ENCODE peak calls at places on chromosome 20, in five cellular contexts. V is cardiac fibroblast; X is LoVo; M is stimulated activated CD4-positive, alpha-beta T cell treated with anti-CD3 and anti-CD28 coated beads, Interleukin-2, amount 100 ng/mL, for 48 hours; U is T1000. O is an unnamed sample.

GRCh38 chr20:57160985-57161384 is 105.5 kb downstream of the BMP7 start:
- DNase-seq in U (no peak), V (no peak), X (no peak), M (no peak), O (no peak)

GRCh38 chr20:60136640-60137411 is 178.6 kb downstream of the CDH26 start:
- DNase-seq in U (no peak), M (no peak), V (no peak), X (no peak), O (no peak)

GRCh38 chr20:33602826-33603590 is 59.1 kb upstream of the C20orf144 start:
- DNase-seq in U (no peak), M (no peak), V (peak), X (no peak), O (no peak)

GRCh38 chr20:63378115-63378429 is 16.9 kb upstream of the CHRNA4 start:
- DNase-seq in X (no peak), U (no peak), V (no peak), M (no peak), O (no peak)

GRCh38 chr20:48184229-48184628 is 398.9 kb upstream of the SULF2 start:
- DNase-seq in X (no peak), V (no peak), U (no peak), M (no peak), O (no peak)

GRCh38 chr20:12925214-12925755 is 83.5 kb upstream of the SPTLC3 start:
- DNase-seq in M (peak), U (peak), V (peak), X (peak), O (peak)

GRCh38 chr20:61520761-61521460 is 268.9 kb downstream of the CDH4 start:
- DNase-seq in V (peak), X (no peak), U (peak), M (no peak), O (no peak)

GRCh38 chr20:33679758-33680485 is 5.7 kb upstream of the NECAB3 start:
- DNase-seq in V (no peak), X (no peak), U (no peak), M (peak), O (no peak)

GRCh38 chr20:1569417-1569861 is 11.9 kb upstream of the SIRPD start:
- DNase-seq in U (no peak), X (no peak), M (no peak), V (peak), O (no peak)

GRCh38 chr20:19692100-19692499 is 66.0 kb upstream of the RIN2 start:
- DNase-seq in U (no peak), X (no peak), V (peak), M (no peak), O (no peak)

GRCh38 chr20:1786496-1786895 is 108.7 kb upstream of the SIRPA start:
- DNase-seq in M (no peak), V (no peak), X (no peak), U (no peak), O (no peak)

GRCh38 chr20:17658648-17658993 is 23.4 kb downstream of the RRBP1 start:
- DNase-seq in U (no peak), V (no peak), M (no peak), X (no peak), O (no peak)

GRCh38 chr20:63309261-63310071 is 16.5 kb downstream of the COL20A1 start:
- DNase-seq in U (no peak), V (peak), X (peak), M (peak), O (peak)

GRCh38 chr20:931401-931800 is 15.3 kb upstream of the ANGPT4 start:
- DNase-seq in M (no peak), U (no peak), X (no peak), V (peak), O (no peak)

GRCh38 chr20:7792131-7792869 is 148.0 kb downstream of the HAO1 start:
- DNase-seq in U (no peak), V (peak), X (no peak), M (no peak), O (no peak)

GRCh38 chr20:3777726-3778629 is 3.3 kb downstream of the SPEF1 start:
- DNase-seq in V (peak), M (peak), U (peak), X (no peak), O (no peak)

GRCh38 chr20:51732454-51732791 is 35.8 kb downstream of the ATP9A start:
- DNase-seq in V (no peak), M (no peak), U (no peak), X (no peak), O (no peak)

GRCh38 chr20:9040874-9041524 is 27.9 kb upstream of the PLCB4 start:
- DNase-seq in X (no peak), M (no peak), U (no peak), V (peak), O (no peak)

O was measured in SJSA1.